ENCODE peak calls at places on chromosomes 11 and 22, in seven cellular contexts. E is kidney; J is foreskin fibroblast; C is GM23248; T is naive thymus-derived CD4-positive, alpha-beta T cell; I is HT-29; L is A549. Y is an unnamed sample.

GRCh38 chr22:41334951-41335635 is 33.8 kb downstream of the ZC3H7B start:
- DNase-seq in C (no peak), L (no peak), E (no peak), T (no peak), I (no peak), J (no peak), Y (no peak)

GRCh38 chr11:79019277-79019676 is 421.6 kb downstream of the TENM4 start:
- DNase-seq in I (no peak), E (no peak), C (no peak), J (no peak), L (no peak), T (no peak), Y (no peak)

GRCh38 chr11:22730319-22730718 is 63.9 kb downstream of the GAS2 start:
- DNase-seq in I (peak), L (no peak), E (no peak), J (no peak), T (peak), C (peak), Y (no peak)

GRCh38 chr11:134207538-134208239 is 16.1 kb downstream of the NCAPD3 start:
- DNase-seq in L (no peak), T (peak), E (no peak), I (peak), J (peak), C (peak), Y (peak)

GRCh38 chr11:93143800-93144199 is 54.0 kb downstream of the SLC36A4 start:
- DNase-seq in J (no peak), T (no peak), C (no peak), I (no peak), L (no peak), E (no peak), Y (no peak)

GRCh38 chr11:118081241-118081958 is 4.5 kb downstream of the TMPRSS4 start:
- DNase-seq in L (no peak), E (no peak), C (no peak), T (no peak), J (no peak), I (no peak), Y (no peak)

GRCh38 chr11:12214751-12215150 is 104.4 kb downstream of the MICAL2 start:
- DNase-seq in L (no peak), J (peak), C (peak), T (no peak), E (no peak), I (no peak), Y (no peak)

GRCh38 chr11:66543263-66544107 is 2.4 kb downstream of the ZDHHC24 start:
- DNase-seq in T (peak), J (peak), C (no peak), L (no peak), I (no peak), E (peak), Y (no peak)

GRCh38 chr11:73498343-73498742 is 99.6 kb downstream of the FAM168A start:
- DNase-seq in T (no peak), E (no peak), J (no peak), C (no peak), I (no peak), L (no peak), Y (no peak)

GRCh38 chr11:71086687-71087258 is 165.6 kb downstream of the SHANK2 start:
- DNase-seq in E (peak), I (peak), L (peak), C (peak), J (no peak), T (no peak), Y (peak)

GRCh38 chr11:5505363-5506048 is 4.3 kb downstream of the UBQLN3 start:
- DNase-seq in J (no peak), E (no peak), T (no peak), L (no peak), C (no peak), I (no peak), Y (no peak)

GRCh38 chr11:107691003-107691402 is 20.9 kb downstream of the SLN start:
- DNase-seq in T (no peak), I (no peak), J (peak), E (no peak), L (no peak), C (peak), Y (peak)

GRCh38 chr11:60338053-60338452 is 11.0 kb downstream of the MS4A6E start:
- DNase-seq in C (no peak), E (no peak), L (no peak), J (no peak), T (no peak), I (no peak), Y (no peak)

GRCh38 chr11:19091366-19091765 is 25.6 kb upstream of the ZDHHC13 start:
- DNase-seq in E (no peak), J (no peak), L (no peak), T (no peak), I (peak), C (no peak), Y (no peak)

GRCh38 chr11:109527496-109527895 is 105.5 kb downstream of the C11orf87 start:
- DNase-seq in E (no peak), I (no peak), J (no peak), C (peak), T (no peak), L (no peak), Y (no peak)

GRCh38 chr22:36052505-36052941 is 23.9 kb upstream of the RBFOX2 start:
- DNase-seq in E (no peak), I (peak), J (peak), T (no peak), L (peak), C (peak), Y (peak)

GRCh38 chr11:73866095-73866579 is 10.5 kb downstream of the COA4 start:
- DNase-seq in C (peak), J (peak), I (no peak), T (no peak), L (no peak), E (no peak), Y (peak)

GRCh38 chr11:26621147-26621546 is 49.1 kb upstream of the MUC15 start:
- DNase-seq in T (no peak), C (peak), I (peak), E (no peak), L (peak), J (peak), Y (peak)

GRCh38 chr11:57637626-57638004 is 12.1 kb downstream of the YPEL4 start:
- DNase-seq in J (no peak), C (peak), L (no peak), I (no peak), T (no peak), E (no peak), Y (no peak)

GRCh38 chr11:2142300-2142759 is 3.1 kb upstream of the IGF2 start:
- DNase-seq in T (no peak), I (no peak), E (no peak), L (no peak), J (peak), C (peak), Y (no peak)

GRCh38 chr11:90774727-90775572 is 552.1 kb upstream of the CHORDC1 start:
- DNase-seq in T (no peak), C (no peak), E (no peak), J (no peak), I (no peak), L (no peak), Y (no peak)

GRCh38 chr11:28284206-28284605 is 176.0 kb downstream of the METTL15 start:
- DNase-seq in J (no peak), E (no peak), C (no peak), L (no peak), T (no peak), I (no peak), Y (no peak)

GRCh38 chr11:126146454-126147192 is 64.8 kb downstream of the RPUSD4 start:
- DNase-seq in T (no peak), C (no peak), I (no peak), L (no peak), E (no peak), J (no peak), Y (no peak)

GRCh38 chr11:117621226-117621625 is 175.8 kb downstream of the DSCAML1 start:
- DNase-seq in J (peak), E (no peak), T (no peak), L (no peak), C (peak), I (peak), Y (no peak)

Y was measured in MG63.